ENCODE peak calls at places on chromosome 9, in nine cellular contexts. One of them, this sample, is unnamed.

GRCh38 chr9:103397868-103398600 is 402.9 kb downstream of the CYLC2 start:
- DNase-seq in stimulated activated CD8-positive, alpha-beta memory T cell treated with anti-CD3 and anti-CD28 coated beads, Interleukin-12 subunit alpha, Interleukin-12 subunit beta, amount 100 ng/mL, for 4 hours: no peak
- DNase-seq in COR-L47: peak; percentile 41
- DNase-seq in SJCRH30: peak; percentile 48
- DNase-seq in Calu3: peak; percentile 56
- DNase-seq in activated CD4-positive, alpha-beta T cell treated with anti-CD3 and anti-CD28 coated beads, Interleukin-2, amount 50 U/mL, for 1 hour: peak; percentile 7
- DNase-seq in Panc1: peak; percentile 10
- DNase-seq in K562: peak; percentile 7
- DNase-seq in lower leg skin: no peak
- DNase-seq in this sample: peak; percentile 7

GRCh38 chr9:12916037-12916436 is 141.2 kb downstream of the LURAP1L start:
- DNase-seq in stimulated activated CD8-positive, alpha-beta memory T cell treated with anti-CD3 and anti-CD28 coated beads, Interleukin-12 subunit alpha, Interleukin-12 subunit beta, amount 100 ng/mL, for 4 hours: no peak
- DNase-seq in COR-L47: no peak
- DNase-seq in SJCRH30: peak; percentile 10
- DNase-seq in Calu3: peak; percentile 4
- DNase-seq in activated CD4-positive, alpha-beta T cell treated with anti-CD3 and anti-CD28 coated beads, Interleukin-2, amount 50 U/mL, for 1 hour: no peak
- DNase-seq in Panc1: no peak
- DNase-seq in K562: no peak
- DNase-seq in lower leg skin: no peak
- DNase-seq in this sample: no peak

GRCh38 chr9:4038182-4038723 is 261.6 kb downstream of the GLIS3 start:
- DNase-seq in stimulated activated CD8-positive, alpha-beta memory T cell treated with anti-CD3 and anti-CD28 coated beads, Interleukin-12 subunit alpha, Interleukin-12 subunit beta, amount 100 ng/mL, for 4 hours: no peak
- DNase-seq in COR-L47: no peak
- DNase-seq in SJCRH30: no peak
- DNase-seq in Calu3: no peak
- DNase-seq in activated CD4-positive, alpha-beta T cell treated with anti-CD3 and anti-CD28 coated beads, Interleukin-2, amount 50 U/mL, for 1 hour: no peak
- DNase-seq in Panc1: no peak
- DNase-seq in K562: no peak
- DNase-seq in lower leg skin: no peak
- DNase-seq in this sample: no peak

GRCh38 chr9:38415846-38416245 is 8.4 kb downstream of the IGFBPL1 start:
- DNase-seq in stimulated activated CD8-positive, alpha-beta memory T cell treated with anti-CD3 and anti-CD28 coated beads, Interleukin-12 subunit alpha, Interleukin-12 subunit beta, amount 100 ng/mL, for 4 hours: no peak
- DNase-seq in COR-L47: no peak
- DNase-seq in SJCRH30: no peak
- DNase-seq in Calu3: no peak
- DNase-seq in activated CD4-positive, alpha-beta T cell treated with anti-CD3 and anti-CD28 coated beads, Interleukin-2, amount 50 U/mL, for 1 hour: no peak
- DNase-seq in Panc1: no peak
- DNase-seq in K562: no peak
- DNase-seq in lower leg skin: no peak
- DNase-seq in this sample: no peak

GRCh38 chr9:14306672-14307646 is 7.0 kb downstream of the NFIB start:
- DNase-seq in stimulated activated CD8-positive, alpha-beta memory T cell treated with anti-CD3 and anti-CD28 coated beads, Interleukin-12 subunit alpha, Interleukin-12 subunit beta, amount 100 ng/mL, for 4 hours: no peak
- DNase-seq in COR-L47: no peak
- DNase-seq in SJCRH30: no peak
- DNase-seq in Calu3: no peak
- DNase-seq in activated CD4-positive, alpha-beta T cell treated with anti-CD3 and anti-CD28 coated beads, Interleukin-2, amount 50 U/mL, for 1 hour: no peak
- DNase-seq in Panc1: no peak
- DNase-seq in K562: no peak
- DNase-seq in lower leg skin: no peak
- DNase-seq in this sample: no peak

GRCh38 chr9:120490888-120491595 is 88.9 kb downstream of the CDK5RAP2 start:
- DNase-seq in stimulated activated CD8-positive, alpha-beta memory T cell treated with anti-CD3 and anti-CD28 coated beads, Interleukin-12 subunit alpha, Interleukin-12 subunit beta, amount 100 ng/mL, for 4 hours: no peak
- DNase-seq in COR-L47: no peak
- DNase-seq in SJCRH30: no peak
- DNase-seq in Calu3: no peak
- DNase-seq in activated CD4-positive, alpha-beta T cell treated with anti-CD3 and anti-CD28 coated beads, Interleukin-2, amount 50 U/mL, for 1 hour: no peak
- DNase-seq in Panc1: no peak
- DNase-seq in K562: no peak
- DNase-seq in lower leg skin: no peak
- DNase-seq in this sample: no peak

GRCh38 chr9:87382902-87383301 is 114.8 kb upstream of the DAPK1 start:
- DNase-seq in stimulated activated CD8-positive, alpha-beta memory T cell treated with anti-CD3 and anti-CD28 coated beads, Interleukin-12 subunit alpha, Interleukin-12 subunit beta, amount 100 ng/mL, for 4 hours: no peak
- DNase-seq in COR-L47: no peak
- DNase-seq in SJCRH30: peak; percentile 50
- DNase-seq in Calu3: no peak
- DNase-seq in activated CD4-positive, alpha-beta T cell treated with anti-CD3 and anti-CD28 coated beads, Interleukin-2, amount 50 U/mL, for 1 hour: no peak
- DNase-seq in Panc1: no peak
- DNase-seq in K562: no peak
- DNase-seq in lower leg skin: no peak
- DNase-seq in this sample: no peak

GRCh38 chr9:121835581-121836381 is 184.3 kb downstream of the DAB2IP start:
- DNase-seq in stimulated activated CD8-positive, alpha-beta memory T cell treated with anti-CD3 and anti-CD28 coated beads, Interleukin-12 subunit alpha, Interleukin-12 subunit beta, amount 100 ng/mL, for 4 hours: no peak
- DNase-seq in COR-L47: no peak
- DNase-seq in SJCRH30: no peak
- DNase-seq in Calu3: no peak
- DNase-seq in activated CD4-positive, alpha-beta T cell treated with anti-CD3 and anti-CD28 coated beads, Interleukin-2, amount 50 U/mL, for 1 hour: no peak
- DNase-seq in Panc1: no peak
- DNase-seq in K562: no peak
- DNase-seq in lower leg skin: no peak
- DNase-seq in this sample: no peak

GRCh38 chr9:90964101-90965020 is 162.7 kb downstream of the SYK start:
- DNase-seq in stimulated activated CD8-positive, alpha-beta memory T cell treated with anti-CD3 and anti-CD28 coated beads, Interleukin-12 subunit alpha, Interleukin-12 subunit beta, amount 100 ng/mL, for 4 hours: no peak
- DNase-seq in COR-L47: no peak
- DNase-seq in SJCRH30: no peak
- DNase-seq in Calu3: no peak
- DNase-seq in activated CD4-positive, alpha-beta T cell treated with anti-CD3 and anti-CD28 coated beads, Interleukin-2, amount 50 U/mL, for 1 hour: no peak
- DNase-seq in Panc1: no peak
- DNase-seq in K562: no peak
- DNase-seq in lower leg skin: no peak
- DNase-seq in this sample: no peak

GRCh38 chr9:73348485-73348884 is 196.8 kb downstream of the ANXA1 start:
- DNase-seq in stimulated activated CD8-positive, alpha-beta memory T cell treated with anti-CD3 and anti-CD28 coated beads, Interleukin-12 subunit alpha, Interleukin-12 subunit beta, amount 100 ng/mL, for 4 hours: no peak
- DNase-seq in COR-L47: no peak
- DNase-seq in SJCRH30: peak; percentile 6
- DNase-seq in Calu3: no peak
- DNase-seq in activated CD4-positive, alpha-beta T cell treated with anti-CD3 and anti-CD28 coated beads, Interleukin-2, amount 50 U/mL, for 1 hour: no peak
- DNase-seq in Panc1: no peak
- DNase-seq in K562: peak; percentile 5
- DNase-seq in lower leg skin: no peak
- DNase-seq in this sample: no peak

GRCh38 chr9:126506361-126507317 is 107.1 kb upstream of the LMX1B start:
- DNase-seq in stimulated activated CD8-positive, alpha-beta memory T cell treated with anti-CD3 and anti-CD28 coated beads, Interleukin-12 subunit alpha, Interleukin-12 subunit beta, amount 100 ng/mL, for 4 hours: no peak
- DNase-seq in COR-L47: no peak
- DNase-seq in SJCRH30: no peak
- DNase-seq in Calu3: no peak
- DNase-seq in activated CD4-positive, alpha-beta T cell treated with anti-CD3 and anti-CD28 coated beads, Interleukin-2, amount 50 U/mL, for 1 hour: no peak
- DNase-seq in Panc1: no peak
- DNase-seq in K562: no peak
- DNase-seq in lower leg skin: no peak
- DNase-seq in this sample: no peak

GRCh38 chr9:114049453-114050225 is 28.5 kb downstream of the AMBP start:
- DNase-seq in stimulated activated CD8-positive, alpha-beta memory T cell treated with anti-CD3 and anti-CD28 coated beads, Interleukin-12 subunit alpha, Interleukin-12 subunit beta, amount 100 ng/mL, for 4 hours: no peak
- DNase-seq in COR-L47: no peak
- DNase-seq in SJCRH30: no peak
- DNase-seq in Calu3: no peak
- DNase-seq in activated CD4-positive, alpha-beta T cell treated with anti-CD3 and anti-CD28 coated beads, Interleukin-2, amount 50 U/mL, for 1 hour: no peak
- DNase-seq in Panc1: no peak
- DNase-seq in K562: no peak
- DNase-seq in lower leg skin: no peak
- DNase-seq in this sample: no peak

GRCh38 chr9:94908041-94908563 is 181.6 kb downstream of the AOPEP start:
- DNase-seq in stimulated activated CD8-positive, alpha-beta memory T cell treated with anti-CD3 and anti-CD28 coated beads, Interleukin-12 subunit alpha, Interleukin-12 subunit beta, amount 100 ng/mL, for 4 hours: no peak
- DNase-seq in COR-L47: no peak
- DNase-seq in SJCRH30: no peak
- DNase-seq in Calu3: no peak
- DNase-seq in activated CD4-positive, alpha-beta T cell treated with anti-CD3 and anti-CD28 coated beads, Interleukin-2, amount 50 U/mL, for 1 hour: no peak
- DNase-seq in Panc1: no peak
- DNase-seq in K562: no peak
- DNase-seq in lower leg skin: peak; percentile 12
- DNase-seq in this sample: no peak

GRCh38 chr9:33101104-33101951 is 24.9 kb upstream of the SMU1 start:
- DNase-seq in stimulated activated CD8-positive, alpha-beta memory T cell treated with anti-CD3 and anti-CD28 coated beads, Interleukin-12 subunit alpha, Interleukin-12 subunit beta, amount 100 ng/mL, for 4 hours: no peak
- DNase-seq in COR-L47: no peak
- DNase-seq in SJCRH30: no peak
- DNase-seq in Calu3: no peak
- DNase-seq in activated CD4-positive, alpha-beta T cell treated with anti-CD3 and anti-CD28 coated beads, Interleukin-2, amount 50 U/mL, for 1 hour: no peak
- DNase-seq in Panc1: no peak
- DNase-seq in K562: no peak
- DNase-seq in lower leg skin: peak; percentile 15
- DNase-seq in this sample: no peak

GRCh38 chr9:70589571-70590263 is 175.3 kb upstream of the KLF9 start:
- DNase-seq in stimulated activated CD8-positive, alpha-beta memory T cell treated with anti-CD3 and anti-CD28 coated beads, Interleukin-12 subunit alpha, Interleukin-12 subunit beta, amount 100 ng/mL, for 4 hours: no peak
- DNase-seq in COR-L47: no peak
- DNase-seq in SJCRH30: no peak
- DNase-seq in Calu3: no peak
- DNase-seq in activated CD4-positive, alpha-beta T cell treated with anti-CD3 and anti-CD28 coated beads, Interleukin-2, amount 50 U/mL, for 1 hour: no peak
- DNase-seq in Panc1: no peak
- DNase-seq in K562: no peak
- DNase-seq in lower leg skin: peak; percentile 66
- DNase-seq in this sample: no peak

This sample was measured in glomerular endothelial cell.